ENCODE peak calls at places on chromosomes 12 and 14, in four cellular contexts. One of them, this sample, is unnamed.

GRCh38 chr12:114938487-114939210 is 254.7 kb upstream of the TBX3 start:
- DNase-seq in left colon: no peak
- DNase-seq in Ammon's horn: peak
- DNase-seq in COR-L47: no peak
- DNase-seq in this sample: no peak

GRCh38 chr14:27371868-27372267 is 774.0 kb upstream of the NOVA1 start:
- DNase-seq in left colon: no peak
- DNase-seq in Ammon's horn: no peak
- DNase-seq in COR-L47: no peak
- DNase-seq in this sample: no peak

GRCh38 chr12:93234641-93235040 is 143.1 kb upstream of the NUDT4 start:
- DNase-seq in left colon: no peak
- DNase-seq in Ammon's horn: no peak
- DNase-seq in COR-L47: no peak
- DNase-seq in this sample: no peak

GRCh38 chr12:61667676-61668075 is 592.5 kb upstream of the USP15 start:
- DNase-seq in left colon: no peak
- DNase-seq in Ammon's horn: no peak
- DNase-seq in COR-L47: no peak
- DNase-seq in this sample: no peak

GRCh38 chr14:105410642-105411016 is 9.0 kb upstream of the MTA1 start:
- DNase-seq in left colon: no peak
- DNase-seq in Ammon's horn: no peak
- DNase-seq in COR-L47: no peak
- DNase-seq in this sample: no peak

GRCh38 chr12:12714276-12715001 is 2.7 kb upstream of the CDKN1B start:
- DNase-seq in left colon: peak
- DNase-seq in Ammon's horn: peak
- DNase-seq in COR-L47: peak
- DNase-seq in this sample: no peak

GRCh38 chr12:122819209-122819805 is 15.9 kb upstream of the HIP1R start:
- DNase-seq in left colon: no peak
- DNase-seq in Ammon's horn: peak
- DNase-seq in COR-L47: no peak
- DNase-seq in this sample: no peak

GRCh38 chr12:116381744-116382455 is 104.4 kb upstream of the MED13L start:
- DNase-seq in left colon: no peak
- DNase-seq in Ammon's horn: no peak
- DNase-seq in COR-L47: no peak
- DNase-seq in this sample: no peak

GRCh38 chr14:56322531-56322930 is 204.3 kb downstream of the PELI2 start:
- DNase-seq in left colon: no peak
- DNase-seq in Ammon's horn: no peak
- DNase-seq in COR-L47: no peak
- DNase-seq in this sample: no peak

GRCh38 chr12:50659690-50660424 is 104.0 kb upstream of the ATF1 start:
- DNase-seq in left colon: peak
- DNase-seq in Ammon's horn: peak
- DNase-seq in COR-L47: no peak
- DNase-seq in this sample: no peak

GRCh38 chr12:132702640-132703039 is 8.0 kb upstream of the PGAM5 start:
- DNase-seq in left colon: no peak
- DNase-seq in Ammon's horn: no peak
- DNase-seq in COR-L47: no peak
- DNase-seq in this sample: no peak

GRCh38 chr14:39673141-39674133 is 241.2 kb upstream of the FBXO33 start:
- DNase-seq in left colon: no peak
- DNase-seq in Ammon's horn: peak
- DNase-seq in COR-L47: no peak
- DNase-seq in this sample: no peak

GRCh38 chr12:124727244-124727673 is 136.4 kb downstream of the SCARB1 start:
- DNase-seq in left colon: peak
- DNase-seq in Ammon's horn: peak
- DNase-seq in COR-L47: no peak
- DNase-seq in this sample: peak

GRCh38 chr12:54398995-54399793 is 14.7 kb upstream of the ZNF385A start:
- DNase-seq in left colon: peak
- DNase-seq in Ammon's horn: peak
- DNase-seq in COR-L47: peak
- DNase-seq in this sample: peak

GRCh38 chr14:73342670-73343069 is 105.4 kb downstream of the PAPLN start:
- DNase-seq in left colon: no peak
- DNase-seq in Ammon's horn: no peak
- DNase-seq in COR-L47: no peak
- DNase-seq in this sample: no peak

GRCh38 chr12:5076761-5077160 is 33.1 kb downstream of the KCNA5 start:
- DNase-seq in left colon: no peak
- DNase-seq in Ammon's horn: no peak
- DNase-seq in COR-L47: no peak
- DNase-seq in this sample: no peak

GRCh38 chr12:106898001-106898966 is 57.4 kb upstream of the TMEM263 start:
- DNase-seq in left colon: peak
- DNase-seq in Ammon's horn: peak
- DNase-seq in COR-L47: peak
- DNase-seq in this sample: no peak

GRCh38 chr14:99264691-99265090 is 7.3 kb downstream of the BCL11B start:
- DNase-seq in left colon: no peak
- DNase-seq in Ammon's horn: no peak
- DNase-seq in COR-L47: no peak
- DNase-seq in this sample: no peak

GRCh38 chr12:94173660-94174265 is 25.4 kb downstream of the PLXNC1 start:
- DNase-seq in left colon: no peak
- DNase-seq in Ammon's horn: no peak
- DNase-seq in COR-L47: no peak
- DNase-seq in this sample: no peak

GRCh38 chr14:69263364-69263763 is 3.4 kb downstream of the GALNT16 start:
- DNase-seq in left colon: no peak
- DNase-seq in Ammon's horn: peak
- DNase-seq in COR-L47: no peak
- DNase-seq in this sample: no peak

GRCh38 chr12:106239951-106240335 is 7.9 kb downstream of the CKAP4 start:
- DNase-seq in left colon: no peak
- DNase-seq in Ammon's horn: no peak
- DNase-seq in COR-L47: no peak
- DNase-seq in this sample: no peak

GRCh38 chr14:33432407-33433023 is 493.8 kb downstream of the NPAS3 start:
- DNase-seq in left colon: peak
- DNase-seq in Ammon's horn: no peak
- DNase-seq in COR-L47: peak
- DNase-seq in this sample: no peak

GRCh38 chr12:80400591-80400991 is 43.4 kb upstream of the PTPRQ start:
- DNase-seq in left colon: no peak
- DNase-seq in Ammon's horn: peak
- DNase-seq in COR-L47: no peak
- DNase-seq in this sample: no peak

GRCh38 chr12:101823891-101824290 is 6.9 kb downstream of the GNPTAB start:
- DNase-seq in left colon: peak
- DNase-seq in Ammon's horn: peak
- DNase-seq in COR-L47: peak
- DNase-seq in this sample: no peak

GRCh38 chr14:100955201-100955600 is 51.7 kb upstream of the RTL1 start:
- DNase-seq in left colon: no peak
- DNase-seq in Ammon's horn: no peak
- DNase-seq in COR-L47: no peak
- DNase-seq in this sample: no peak

GRCh38 chr14:104150201-104151027 is 12.0 kb downstream of the KIF26A start:
- DNase-seq in left colon: no peak
- DNase-seq in Ammon's horn: no peak
- DNase-seq in COR-L47: no peak
- DNase-seq in this sample: no peak

GRCh38 chr14:22469541-22470303 is 119.3 kb downstream of the DAD1 start:
- DNase-seq in left colon: no peak
- DNase-seq in Ammon's horn: peak
- DNase-seq in COR-L47: no peak
- DNase-seq in this sample: no peak

GRCh38 chr12:119069029-119069731 is 87.8 kb downstream of the SRRM4 start:
- DNase-seq in left colon: no peak
- DNase-seq in Ammon's horn: no peak
- DNase-seq in COR-L47: peak
- DNase-seq in this sample: no peak

GRCh38 chr14:33691907-33692306 is 259.0 kb downstream of the EGLN3 start:
- DNase-seq in left colon: no peak
- DNase-seq in Ammon's horn: no peak
- DNase-seq in COR-L47: no peak
- DNase-seq in this sample: no peak

GRCh38 chr12:9866786-9867379 is 2.3 kb downstream of the CLEC2B start:
- DNase-seq in left colon: no peak
- DNase-seq in Ammon's horn: no peak
- DNase-seq in COR-L47: no peak
- DNase-seq in this sample: no peak

GRCh38 chr14:23385244-23385643 is 8.4 kb downstream of the CMTM5 start:
- DNase-seq in left colon: no peak
- DNase-seq in Ammon's horn: no peak
- DNase-seq in COR-L47: no peak
- DNase-seq in this sample: no peak

GRCh38 chr14:92877757-92878431 is 45.1 kb upstream of the CHGA start:
- DNase-seq in left colon: no peak
- DNase-seq in Ammon's horn: no peak
- DNase-seq in COR-L47: no peak
- DNase-seq in this sample: no peak

GRCh38 chr12:31235868-31236395 is 90.0 kb downstream of the SINHCAF start:
- DNase-seq in left colon: no peak
- DNase-seq in Ammon's horn: no peak
- DNase-seq in COR-L47: no peak
- DNase-seq in this sample: no peak

GRCh38 chr14:95685978-95686922 is at the start of gene TCL1B:
- DNase-seq in left colon: no peak
- DNase-seq in Ammon's horn: no peak
- DNase-seq in COR-L47: no peak
- DNase-seq in this sample: no peak

GRCh38 chr12:124326899-124327298 is 32.0 kb downstream of the RFLNA start:
- DNase-seq in left colon: no peak
- DNase-seq in Ammon's horn: no peak
- DNase-seq in COR-L47: no peak
- DNase-seq in this sample: no peak

GRCh38 chr12:102050660-102051430 is 10.9 kb downstream of the WASHC3 start:
- DNase-seq in left colon: no peak
- DNase-seq in Ammon's horn: no peak
- DNase-seq in COR-L47: no peak
- DNase-seq in this sample: no peak

GRCh38 chr12:67426067-67426466 is 156.9 kb downstream of the CAND1 start:
- DNase-seq in left colon: peak
- DNase-seq in Ammon's horn: no peak
- DNase-seq in COR-L47: peak
- DNase-seq in this sample: no peak